ENCODE peak calls at places on chromosomes 7 and 10, in four cellular contexts. A is neuronal stem cell, P is H9, D is H1. X is an unnamed sample.

GRCh38 chr10:31581741-31582323 is 262.8 kb downstream of the ZEB1 start:
- DNase-seq in A (no peak), P (no peak), D (no peak), X (peak; percentile 27)

GRCh38 chr10:124249196-124249595 is 155.8 kb upstream of the CHST15 start:
- DNase-seq in A (no peak), P (no peak), D (no peak), X (no peak)

GRCh38 chr7:121099572-121099971 is 111.1 kb downstream of the CPED1 start:
- DNase-seq in A (no peak), P (peak; percentile 37), D (no peak), X (no peak)

GRCh38 chr7:66847879-66848810 is 72.9 kb upstream of the TMEM248 start:
- DNase-seq in A (no peak), P (peak; percentile 55), D (no peak), X (peak; percentile 92)

GRCh38 chr7:13851756-13852155 is 137.7 kb downstream of the ETV1 start:
- DNase-seq in A (no peak), P (no peak), D (no peak), X (peak; percentile 93)

GRCh38 chr10:4213441-4213840 is 428.4 kb upstream of the KLF6 start:
- DNase-seq in A (no peak), P (no peak), D (no peak), X (no peak)

GRCh38 chr7:73436031-73436929 is 2.7 kb downstream of the FZD9 start:
- DNase-seq in A (no peak), P (no peak), D (no peak), X (peak; percentile 47)

GRCh38 chr10:33180390-33180789 is 154.1 kb downstream of the NRP1 start:
- DNase-seq in A (no peak), P (no peak), D (no peak), X (no peak)

GRCh38 chr10:29712108-29712507 is 77.3 kb upstream of the SVIL start:
- DNase-seq in A (no peak), P (peak; percentile 71), D (no peak), X (no peak)

GRCh38 chr7:152076940-152077933 is 51.8 kb downstream of the GALNT11 start:
- DNase-seq in A (no peak), P (no peak), D (no peak), X (no peak)

GRCh38 chr7:47496064-47496665 is 85.7 kb downstream of the TNS3 start:
- DNase-seq in A (no peak), P (no peak), D (no peak), X (no peak)

GRCh38 chr7:47496666-47497065 is 85.2 kb downstream of the TNS3 start:
- DNase-seq in A (no peak), P (no peak), D (no peak), X (no peak)

GRCh38 chr7:47493971-47494370 is 87.9 kb downstream of the TNS3 start:
- DNase-seq in A (no peak), P (no peak), D (no peak), X (no peak)

GRCh38 chr7:47497367-47498096 is 84.4 kb downstream of the TNS3 start:
- DNase-seq in A (no peak), P (no peak), D (no peak), X (peak; percentile 69)

DNA sequence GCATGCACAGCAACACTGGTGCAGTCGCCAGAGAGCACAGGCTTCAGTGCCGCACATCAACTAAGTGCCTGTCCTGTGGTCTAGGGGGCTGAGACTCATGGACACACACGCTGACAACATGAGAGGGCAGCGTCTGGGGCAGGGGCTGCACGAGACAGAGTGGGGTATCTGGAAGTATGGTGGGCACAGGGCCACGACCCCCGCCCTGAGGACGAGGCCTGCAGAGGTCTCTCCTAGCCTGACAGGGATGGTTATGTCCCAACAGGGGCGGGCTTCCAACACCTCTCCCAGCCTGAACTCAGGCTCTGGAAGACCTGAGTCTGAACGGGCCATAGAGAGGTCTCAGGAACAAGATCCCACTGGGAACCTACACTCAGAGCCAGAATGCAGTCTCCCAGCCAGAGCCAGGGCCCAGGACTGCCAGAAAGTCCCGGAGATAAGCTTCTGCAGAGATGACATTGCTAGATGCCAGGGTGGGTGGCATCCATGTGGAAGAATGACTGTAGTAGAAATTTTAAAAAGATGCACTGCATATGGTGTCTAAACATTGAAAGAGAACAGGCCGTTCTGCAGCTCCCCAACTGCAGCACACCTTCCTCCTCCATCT is 86.5 kb downstream of the TNS3 start:
- DNase-seq in A (no peak), P (no peak), D (no peak), X (no peak)
- H2BK12ac ChIP-seq in A (peak overlapping the region; percentile 82), P (no peak overlapping the region), D (peak overlapping the region; percentile 30), X (peak overlapping the region; percentile 85)

GRCh38 chr10:7952251-7952650 is 102.2 kb upstream of the GATA3 start:
- DNase-seq in A (no peak), P (no peak), D (no peak), X (no peak)

GRCh38 chr10:7955446-7955845 is 99.0 kb upstream of the GATA3 start:
- DNase-seq in A (no peak), P (no peak), D (no peak), X (no peak)

GRCh38 chr10:7950981-7951847 is 103.3 kb upstream of the GATA3 start:
- DNase-seq in A (no peak), P (no peak), D (no peak), X (peak; percentile 44)

GRCh38 chr10:7956508-7956907 is 98.0 kb upstream of the GATA3 start:
- DNase-seq in A (no peak), P (no peak), D (no peak), X (peak; percentile 63)

GRCh38 chr10:7953447-7953846 is 101.0 kb upstream of the GATA3 start:
- DNase-seq in A (no peak), P (no peak), D (no peak), X (no peak)
- H2BK15ac ChIP-seq in A (no peak overlapping the region), P (no peak overlapping the region), D (no peak overlapping the region), X (no peak overlapping the region)

GRCh38 chr10:95820363-95820762 is 64.4 kb downstream of the ENTPD1 start:
- DNase-seq in A (no peak), P (no peak), D (no peak), X (no peak)

GRCh38 chr10:95815701-95816100 is 59.7 kb downstream of the ENTPD1 start:
- DNase-seq in A (no peak), P (no peak), D (no peak), X (no peak)

GRCh38 chr10:95818663-95819062 is 62.7 kb downstream of the ENTPD1 start:
- DNase-seq in A (no peak), P (no peak), D (no peak), X (peak; percentile 87)

GRCh38 chr10:95819620-95820329 is 63.8 kb downstream of the ENTPD1 start:
- DNase-seq in A (no peak), P (no peak), D (no peak), X (no peak)

GRCh38 chr10:95818010-95818409 is 62.0 kb downstream of the ENTPD1 start:
- DNase-seq in A (no peak), P (no peak), D (no peak), X (no peak)
- H2BK12ac ChIP-seq in A (no peak overlapping the region), P (no peak overlapping the region), D (no peak overlapping the region), X (no peak overlapping the region)

GRCh38 chr7:92517626-92518025 is 10.7 kb downstream of the PEX1 start:
- DNase-seq in A (no peak), P (no peak), D (no peak), X (peak; percentile 30)

GRCh38 chr7:92508949-92509348 is 19.4 kb downstream of the PEX1 start:
- DNase-seq in A (no peak), P (no peak), D (no peak), X (no peak)

DNA sequence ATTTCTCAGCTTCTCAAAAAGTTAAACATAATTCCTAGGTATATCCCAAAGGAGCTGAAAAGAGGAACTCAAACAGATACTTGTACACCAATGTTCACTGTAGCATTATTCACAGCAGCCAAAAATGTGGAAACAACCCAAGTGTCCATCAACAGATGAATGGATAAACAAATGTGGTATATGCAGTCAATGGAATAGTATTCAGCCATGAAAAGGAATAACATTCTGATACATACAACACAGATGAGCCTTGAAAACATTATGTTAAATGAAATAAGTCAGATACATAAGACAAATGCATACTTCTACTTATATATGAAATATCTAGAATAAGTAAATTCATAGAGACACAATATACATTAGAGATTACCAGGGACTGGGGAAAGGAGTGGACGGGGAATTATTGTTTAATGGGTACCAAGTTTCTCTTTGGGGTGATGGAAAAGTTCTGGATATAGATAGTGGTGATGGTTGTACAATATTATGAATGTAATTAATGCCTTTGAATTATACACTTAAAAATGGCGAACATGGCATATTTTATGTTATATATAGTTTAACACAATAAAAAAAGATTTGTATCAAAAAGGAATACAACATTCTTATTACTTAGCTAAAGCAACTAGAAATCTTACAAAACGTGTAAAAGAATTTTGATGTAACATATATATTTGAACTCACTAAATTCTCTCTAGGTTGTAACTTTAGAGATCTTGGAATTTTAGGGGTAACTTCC is 15.0 kb downstream of the PEX1 start:
- DNase-seq in A (no peak), P (no peak), D (no peak), X (no peak)
- H2BK15ac ChIP-seq in A (no peak overlapping the region), P (no peak overlapping the region), D (no peak overlapping the region), X (no peak overlapping the region)

GRCh38 chr7:116673504-116673865 is 1.5 kb downstream of the MET start:
- DNase-seq in A (no peak), P (no peak), D (no peak), X (no peak)

GRCh38 chr7:116671111-116671510 is 885 bp upstream of the MET start:
- DNase-seq in A (no peak), P (no peak), D (no peak), X (no peak)

GRCh38 chr7:116670409-116671036 is 1.5 kb upstream of the MET start:
- DNase-seq in A (no peak), P (no peak), D (no peak), X (peak; percentile 15)

GRCh38 chr7:116672596-116673503 is 854 bp downstream of the MET start:
- DNase-seq in A (no peak), P (peak; percentile 37), D (no peak), X (peak; percentile 37)

DNA sequence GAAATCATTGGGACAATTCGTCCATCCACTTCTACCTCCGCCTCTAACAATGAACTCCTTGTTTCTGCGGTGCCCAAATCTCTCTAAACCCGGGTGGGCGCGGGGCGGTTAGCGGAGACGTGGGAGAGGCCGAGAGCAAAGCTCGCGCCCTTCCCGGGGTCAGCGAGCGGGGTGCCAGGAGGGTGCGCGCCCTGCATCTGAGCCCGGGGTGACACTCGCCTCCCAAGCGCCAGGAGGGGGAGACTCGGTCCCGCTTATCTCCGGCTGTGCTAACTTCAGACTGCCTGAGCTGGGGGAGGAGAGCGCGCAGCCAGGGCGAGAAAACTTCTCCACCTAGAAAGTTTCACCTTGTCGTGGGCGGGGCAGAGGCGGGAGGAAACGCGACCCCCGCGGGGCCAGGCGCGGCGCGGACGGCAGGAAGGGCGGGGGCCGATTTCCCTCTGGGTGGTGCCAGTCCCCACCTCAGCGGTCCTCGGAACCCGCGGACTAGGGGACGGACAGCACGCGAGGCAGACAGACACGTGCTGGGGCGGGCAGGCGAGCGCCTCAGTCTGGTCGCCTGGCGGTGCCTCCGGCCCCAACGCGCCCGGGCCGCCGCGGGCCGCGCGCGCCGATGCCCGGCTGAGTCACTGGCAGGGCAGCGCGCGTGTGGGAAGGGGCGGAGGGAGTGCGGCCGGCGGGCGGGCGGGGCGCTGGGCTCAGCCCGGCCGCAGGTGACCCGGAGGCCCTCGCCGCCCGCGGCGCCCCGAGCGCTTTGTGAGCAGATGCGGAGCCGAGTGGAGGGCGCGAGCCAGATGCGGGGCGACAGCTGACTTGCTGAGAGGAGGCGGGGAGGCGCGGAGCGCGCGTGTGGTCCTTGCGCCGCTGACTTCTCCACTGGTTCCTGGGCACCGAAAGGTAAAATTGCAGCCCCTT is at the start of gene MET:
- DNase-seq in A (peak; percentile 64), P (peak; percentile 74), D (no peak), X (peak; percentile 60)
- H2BK12ac ChIP-seq in A (no peak within 1 kb of the TSS), P (no peak within 1 kb of the TSS), D (peak within 1 kb of the TSS; percentile 84), X (peak within 1 kb of the TSS; percentile 71)

DNA sequence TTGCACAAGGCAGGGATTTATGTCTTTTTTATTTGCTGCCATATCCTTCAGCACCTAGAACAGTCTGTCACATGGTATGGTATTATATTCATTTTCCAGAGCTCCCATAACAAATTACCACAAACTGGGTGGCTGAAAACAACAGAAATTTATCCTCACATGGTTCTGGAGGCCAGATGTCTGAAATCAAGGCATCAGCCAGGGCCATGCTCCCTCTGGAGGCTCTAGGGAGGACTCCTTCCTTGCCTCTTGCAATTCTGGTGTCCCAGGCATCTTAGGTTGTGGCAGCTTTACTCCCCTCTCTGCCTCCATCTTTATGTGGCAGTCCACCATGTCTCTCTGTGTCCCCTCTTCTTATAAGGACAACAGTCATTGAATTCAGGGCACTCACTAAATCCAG is 43.1 kb downstream of the MET start:
- DNase-seq in A (no peak), P (no peak), D (no peak), X (no peak)
- H2BK15ac ChIP-seq in A (no peak overlapping the region), P (no peak overlapping the region), D (no peak overlapping the region), X (no peak overlapping the region)